ENCODE peak calls at places on chromosomes 1 and 21, in six cellular contexts. B, Q, T, H, S and J are unnamed samples.
A peak's percentile ranks its signal among the peaks of the same experiment; 100 is the strongest.

GRCh38 chr1:226447932-226448670 is 40.2 kb upstream of the PARP1 start:
- DNase-seq in B (no peak), Q (no peak), T (no peak), H (no peak), S (no peak), J (no peak)

GRCh38 chr1:208445710-208446702 is 201.8 kb upstream of the PLXNA2 start:
- DNase-seq in B (no peak), Q (no peak), T (no peak), H (no peak), S (no peak), J (no peak)

GRCh38 chr21:14523234-14523633 is 22.9 kb downstream of the SAMSN1 start:
- DNase-seq in B (peak; percentile 65), Q (no peak), T (no peak), H (peak; percentile 33), S (no peak), J (no peak)

GRCh38 chr1:41420351-41420750 is 59.1 kb downstream of the FOXO6 start:
- DNase-seq in B (no peak), Q (no peak), T (no peak), H (no peak), S (no peak), J (no peak)

GRCh38 chr1:19648689-19649088 is 4.6 kb downstream of the NBL1 start:
- DNase-seq in B (peak; percentile 51), Q (no peak), T (no peak), H (no peak), S (no peak), J (no peak)

GRCh38 chr1:227959325-227959860 is 11.7 kb upstream of the WNT9A start:
- DNase-seq in B (no peak), Q (no peak), T (no peak), H (no peak), S (no peak), J (no peak)

GRCh38 chr1:91732291-91732953 is 153.5 kb downstream of the TGFBR3 start:
- DNase-seq in B (peak; percentile 63), Q (no peak), T (no peak), H (no peak), S (peak; percentile 63), J (no peak)

GRCh38 chr1:58762806-58763205 is 21.0 kb downstream of the JUN start:
- DNase-seq in B (no peak), Q (no peak), T (no peak), H (no peak), S (no peak), J (no peak)

GRCh38 chr1:41217441-41217840 is 24.7 kb downstream of the SCMH1 start:
- DNase-seq in B (no peak), Q (no peak), T (no peak), H (no peak), S (no peak), J (no peak)

GRCh38 chr1:7255303-7256058 is 470.2 kb downstream of the CAMTA1 start:
- DNase-seq in B (no peak), Q (no peak), T (no peak), H (no peak), S (no peak), J (no peak)

GRCh38 chr21:43211085-43212071 is 42.6 kb downstream of the CRYAA start:
- DNase-seq in B (no peak), Q (peak; percentile 16), T (no peak), H (no peak), S (no peak), J (no peak)

GRCh38 chr1:17588048-17588781 is 48.7 kb downstream of the ARHGEF10L start:
- DNase-seq in B (no peak), Q (no peak), T (no peak), H (no peak), S (no peak), J (no peak)

GRCh38 chr1:119372493-119373086 is 4.0 kb downstream of the HAO2 start:
- DNase-seq in B (peak; percentile 10), Q (peak; percentile 23), T (no peak), H (no peak), S (no peak), J (no peak)

GRCh38 chr1:221856188-221857093 is 114.6 kb upstream of the DUSP10 start:
- DNase-seq in B (no peak), Q (no peak), T (no peak), H (no peak), S (peak; percentile 26), J (no peak)

GRCh38 chr21:31449912-31450535 is 106.0 kb upstream of the TIAM1 start:
- DNase-seq in B (no peak), Q (no peak), T (no peak), H (no peak), S (no peak), J (no peak)

GRCh38 chr1:238674331-238674730 is 712.0 kb upstream of the CHRM3 start:
- DNase-seq in B (no peak), Q (no peak), T (no peak), H (no peak), S (no peak), J (no peak)

GRCh38 chr1:228837817-228838716 is 102.8 kb downstream of the RHOU start:
- DNase-seq in B (no peak), Q (peak; percentile 32), T (no peak), H (no peak), S (peak; percentile 72), J (no peak)

GRCh38 chr1:54681396-54681795 is 34.3 kb upstream of the TTC4 start:
- DNase-seq in B (no peak), Q (no peak), T (no peak), H (no peak), S (no peak), J (no peak)

GRCh38 chr1:205750683-205751651 is 985 bp upstream of the NUCKS1 start:
- DNase-seq in B (no peak), Q (no peak), T (no peak), H (no peak), S (no peak), J (no peak)

GRCh38 chr21:18603246-18603645 is 199.7 kb upstream of the TMPRSS15 start:
- DNase-seq in B (no peak), Q (no peak), T (no peak), H (no peak), S (no peak), J (no peak)

GRCh38 chr1:219661464-219662092 is 48.7 kb upstream of the ZC3H11B start:
- DNase-seq in B (no peak), Q (no peak), T (no peak), H (no peak), S (no peak), J (no peak)

GRCh38 chr21:42433946-42434551 is 30.3 kb downstream of the UBASH3A start:
- DNase-seq in B (no peak), Q (no peak), T (no peak), H (no peak), S (no peak), J (no peak)